ENCODE peak calls at places on chromosomes 13 and 19, in six cellular contexts. M is lower lobe of right lung, E is thyroid gland, D is body of pancreas, J is B cell, A is nephron progenitor cell. Y is an unnamed sample.

GRCh38 chr13:30551194-30551593 is 66.5 kb upstream of the USPL1 start:
- DNase-seq in M (no peak), E (no peak), D (peak), J (peak), A (no peak), Y (no peak)

GRCh38 chr13:108944760-108945159 is 315.3 kb downstream of the MYO16 start:
- DNase-seq in M (no peak), E (no peak), D (no peak), J (no peak), A (no peak), Y (no peak)

GRCh38 chr13:28718186-28718537 is 608 bp downstream of the SLC46A3 start:
- DNase-seq in M (no peak), E (no peak), D (peak), J (no peak), A (no peak), Y (no peak)

GRCh38 chr13:39559838-39560237 is 43.2 kb downstream of the LHFPL6 start:
- DNase-seq in M (no peak), E (no peak), D (no peak), J (no peak), A (no peak), Y (no peak)

GRCh38 chr13:95921485-95921884 is 131.7 kb downstream of the UGGT2 start:
- DNase-seq in M (no peak), E (no peak), D (no peak), J (no peak), A (no peak), Y (no peak)

GRCh38 chr13:49303533-49304252 is 56.0 kb downstream of the CDADC1 start:
- DNase-seq in M (no peak), E (peak), D (peak), J (no peak), A (peak), Y (no peak)

GRCh38 chr13:38348890-38349289 is 761 bp upstream of the UFM1 start:
- DNase-seq in M (no peak), E (peak), D (no peak), J (no peak), A (peak), Y (no peak)

GRCh38 chr13:114108141-114108761 is 24.2 kb downstream of the RASA3 start:
- DNase-seq in M (peak), E (no peak), D (no peak), J (peak), A (peak), Y (peak)

GRCh38 chr13:107025991-107026390 is 458.1 kb upstream of the ARGLU1 start:
- DNase-seq in M (peak), E (peak), D (peak), J (no peak), A (no peak), Y (no peak)

GRCh38 chr13:30033681-30034447 is 183.4 kb upstream of the UBL3 start:
- DNase-seq in M (no peak), E (no peak), D (no peak), J (no peak), A (no peak), Y (no peak)

GRCh38 chr13:64538711-64539110 is 2691.4 kb downstream of the PCDH9 start:
- DNase-seq in M (no peak), E (no peak), D (no peak), J (no peak), A (no peak), Y (no peak)

GRCh38 chr19:33486936-33487793 is 34.4 kb downstream of the PEPD start:
- DNase-seq in M (peak), E (no peak), D (no peak), J (no peak), A (no peak), Y (peak)

GRCh38 chr13:78147905-78148304 is 229.3 kb upstream of the EDNRB start:
- DNase-seq in M (no peak), E (no peak), D (no peak), J (no peak), A (no peak), Y (no peak)

GRCh38 chr19:54209748-54210494 is 9.3 kb downstream of the RPS9 start:
- DNase-seq in M (peak), E (peak), D (peak), J (no peak), A (no peak), Y (no peak)

GRCh38 chr19:1844536-1845515 is 3.5 kb downstream of the REXO1 start:
- DNase-seq in M (no peak), E (no peak), D (no peak), J (no peak), A (no peak), Y (no peak)

GRCh38 chr13:46146898-46147297 is 35.1 kb downstream of the LCP1 start:
- DNase-seq in M (no peak), E (no peak), D (no peak), J (no peak), A (peak), Y (no peak)

GRCh38 chr19:57141699-57142098 is 3.3 kb downstream of the ZIM3 start:
- DNase-seq in M (no peak), E (no peak), D (no peak), J (no peak), A (no peak), Y (no peak)

GRCh38 chr19:13241321-13242104 is 91.3 kb downstream of the IER2 start:
- DNase-seq in M (no peak), E (no peak), D (no peak), J (no peak), A (no peak), Y (no peak)

GRCh38 chr19:45567609-45568008 is 17.0 kb downstream of the OPA3 start:
- DNase-seq in M (no peak), E (no peak), D (no peak), J (no peak), A (no peak), Y (no peak)

DNA sequence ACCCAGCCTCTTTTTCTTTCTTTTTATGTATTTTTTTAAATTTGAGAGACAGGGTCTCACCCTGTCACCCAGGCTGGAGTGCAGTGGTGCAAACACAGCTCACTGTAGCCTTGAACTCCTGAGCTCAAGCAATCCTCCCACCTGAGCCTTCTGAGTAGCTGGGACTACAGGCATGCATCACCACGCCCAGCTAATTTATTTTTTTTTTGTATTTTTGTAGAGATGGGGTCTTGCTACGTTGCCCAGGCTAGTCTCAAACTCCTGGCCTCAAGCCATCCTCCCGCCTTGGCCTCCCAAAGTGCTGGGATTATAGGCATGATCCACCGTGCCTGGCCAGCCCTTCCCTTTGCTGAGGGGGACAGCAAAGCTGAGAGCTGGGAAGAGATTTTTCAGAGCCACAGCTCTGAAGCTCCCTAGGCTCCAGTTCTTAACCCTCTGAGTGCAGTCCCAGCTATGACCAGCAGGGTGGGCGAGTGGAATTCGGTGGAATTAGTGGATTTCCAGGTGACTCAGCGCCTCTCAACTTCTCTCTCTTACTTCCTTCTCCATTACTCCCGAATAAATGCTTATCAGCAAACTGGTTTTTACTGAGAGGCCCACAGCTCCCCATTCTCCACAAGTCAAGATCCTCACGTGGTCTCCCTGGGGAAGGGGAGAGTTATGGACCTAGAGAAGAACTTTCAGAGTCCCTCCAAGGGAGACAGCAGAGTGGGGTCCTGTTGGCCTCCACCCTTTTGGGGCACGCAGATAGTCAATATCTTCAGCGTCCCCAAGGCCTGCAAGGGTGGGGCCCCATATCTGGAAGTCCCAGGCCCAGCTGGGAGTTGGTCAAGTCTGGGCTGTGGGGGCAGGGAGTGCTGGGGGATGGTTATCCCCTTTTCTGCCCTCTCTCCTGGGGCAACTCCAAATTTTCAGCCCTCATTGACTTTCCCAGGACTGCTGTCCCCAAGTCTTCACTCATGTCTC is 1.2 kb downstream of the BLVRB start:
- DNase-seq in M (peak), E (peak), D (peak), J (peak), A (peak), Y (no peak)
- TF ChIP-seq CTCF in M (peak), E (peak), D (peak), J (peak), A (peak), Y (peak)

GRCh38 chr19:6735181-6735891 is 2.0 kb downstream of the GPR108 start:
- DNase-seq in M (no peak), E (no peak), D (no peak), J (no peak), A (no peak), Y (no peak)

GRCh38 chr19:6731822-6732221 is 5.6 kb downstream of the GPR108 start:
- DNase-seq in M (peak), E (no peak), D (no peak), J (no peak), A (no peak), Y (no peak)

GRCh38 chr19:6734096-6734696 is 3.2 kb downstream of the GPR108 start:
- DNase-seq in M (peak), E (no peak), D (no peak), J (no peak), A (no peak), Y (no peak)

GRCh38 chr19:6732803-6733337 is 4.5 kb downstream of the GPR108 start:
- DNase-seq in M (peak), E (no peak), D (no peak), J (no peak), A (no peak), Y (no peak)

GRCh38 chr19:6733338-6734095 is 3.9 kb downstream of the GPR108 start:
- DNase-seq in M (peak), E (no peak), D (no peak), J (no peak), A (no peak), Y (no peak)
- TF ChIP-seq CTCF in M (peak), E (no peak), D (no peak), J (peak), A (no peak), Y (peak)

GRCh38 chr19:14404322-14404721 is 14.8 kb downstream of the DDX39A start:
- DNase-seq in M (no peak), E (peak), D (no peak), J (no peak), A (no peak), Y (no peak)
- TF ChIP-seq CTCF in M (no peak), E (no peak), D (no peak), J (no peak), A (no peak), Y (no peak)

DNA sequence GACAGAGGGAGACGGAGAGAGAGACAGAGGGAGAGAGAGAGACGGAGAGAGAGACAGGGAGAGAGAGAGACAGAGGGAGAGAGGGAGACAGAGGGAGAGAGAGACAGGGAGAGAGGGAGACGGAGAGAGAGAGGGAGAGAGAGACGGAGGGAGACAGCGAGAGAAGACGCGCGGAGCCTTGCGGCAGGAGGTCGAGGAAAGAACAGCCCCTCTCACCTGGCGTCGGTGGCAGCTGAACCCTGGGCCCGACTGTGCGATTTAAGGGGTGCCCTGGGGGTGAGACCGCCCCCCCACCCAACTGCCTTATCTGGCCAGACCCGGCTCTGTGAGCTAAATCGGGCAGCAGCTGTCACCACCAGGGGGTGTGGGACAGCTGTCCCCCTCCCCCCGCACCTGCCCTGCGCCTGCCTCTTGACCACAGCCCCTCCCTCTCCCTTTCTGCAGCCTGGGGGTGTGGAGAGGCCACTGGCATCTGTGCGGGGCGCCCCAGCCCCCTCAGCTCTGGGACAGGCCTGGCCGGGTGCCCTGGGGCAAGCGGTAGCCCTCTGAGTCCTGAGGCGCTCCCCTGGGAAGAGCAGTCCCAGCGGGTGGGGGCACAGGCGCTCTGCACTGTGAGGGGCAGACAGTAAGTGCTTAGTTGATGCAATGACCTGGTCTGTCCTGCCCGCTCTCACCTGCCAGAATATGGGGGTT is 10.8 kb downstream of the JOSD2 start:
- DNase-seq in M (peak), E (no peak), D (no peak), J (no peak), A (peak), Y (peak)
- TF ChIP-seq CTCF in M (no peak), E (no peak), D (no peak), J (peak), A (no peak), Y (peak)

DNA sequence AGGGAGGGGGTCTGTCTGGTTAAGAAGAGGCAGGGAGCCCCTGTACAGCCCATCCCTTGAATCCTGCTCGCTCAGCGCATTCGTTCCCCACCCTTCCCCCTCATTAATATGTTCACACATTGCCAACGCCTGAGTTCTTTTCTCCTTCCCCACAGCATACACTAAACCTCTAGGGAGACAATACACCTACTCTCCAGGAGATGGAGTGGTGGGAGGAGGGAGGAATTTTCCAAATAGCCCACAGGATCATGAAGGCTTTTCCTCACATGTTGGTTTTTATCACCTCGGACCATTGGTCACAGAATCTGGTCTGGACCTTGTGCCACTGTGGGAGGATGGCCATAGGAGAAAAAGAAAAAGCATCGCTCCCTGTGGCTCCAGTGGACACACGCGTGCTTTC is 294.9 kb downstream of the SHISA2 start:
- DNase-seq in M (no peak), E (no peak), D (no peak), J (no peak), A (no peak), Y (no peak)
- TF ChIP-seq CTCF in M (no peak), E (no peak), D (no peak), J (no peak), A (no peak), Y (peak)

Y was measured in chondrocyte.